ENCODE peak calls at places on chromosomes 12 and 14, in four cellular contexts. One of them, this sample, is unnamed. For H3K4me1, the result is how much of the 10 kb centered on the place peaks cover.

GRCh38 chr12:121668750-121669524 is 517 bp downstream of the MORN3 start:
- DNase-seq in pancreas: no peak
- DNase-seq in spleen: peak
- DNase-seq in mucosa of descending colon: no peak
- DNase-seq in this sample: no peak

GRCh38 chr12:93829073-93829472 is 151.9 kb downstream of the CRADD start:
- DNase-seq in pancreas: no peak
- DNase-seq in spleen: no peak
- DNase-seq in mucosa of descending colon: no peak
- DNase-seq in this sample: no peak

GRCh38 chr14:22781606-22782000 is 15.1 kb downstream of the OXA1L start:
- DNase-seq in pancreas: no peak
- DNase-seq in spleen: no peak
- DNase-seq in mucosa of descending colon: no peak
- DNase-seq in this sample: no peak

GRCh38 chr14:100615736-100616695 is 28.8 kb upstream of the BEGAIN start:
- DNase-seq in pancreas: peak
- DNase-seq in spleen: peak
- DNase-seq in mucosa of descending colon: peak
- DNase-seq in this sample: no peak

GRCh38 chr12:94621662-94622359 is 28.5 kb downstream of the TMCC3 start:
- DNase-seq in pancreas: no peak
- DNase-seq in spleen: no peak
- DNase-seq in mucosa of descending colon: no peak
- DNase-seq in this sample: no peak

GRCh38 chr12:65926119-65927004 is 102.1 kb downstream of the HMGA2 start:
- DNase-seq in pancreas: no peak
- DNase-seq in spleen: no peak
- DNase-seq in mucosa of descending colon: no peak
- DNase-seq in this sample: no peak

GRCh38 chr14:103385994-103386491 is 828 bp downstream of the MARK3 start:
- DNase-seq in pancreas: peak
- DNase-seq in spleen: peak
- DNase-seq in mucosa of descending colon: peak
- DNase-seq in this sample: peak

GRCh38 chr12:23950775-23951391 is 1.4 kb upstream of the SOX5 start:
- DNase-seq in pancreas: no peak
- DNase-seq in spleen: no peak
- DNase-seq in mucosa of descending colon: no peak
- DNase-seq in this sample: no peak

GRCh38 chr12:101654442-101654841 is 43.0 kb upstream of the CHPT1 start:
- DNase-seq in pancreas: no peak
- DNase-seq in spleen: no peak
- DNase-seq in mucosa of descending colon: no peak
- DNase-seq in this sample: no peak

GRCh38 chr12:2794261-2794735 is 472 bp upstream of the FKBP4 start:
- DNase-seq in pancreas: peak
- DNase-seq in spleen: peak
- DNase-seq in mucosa of descending colon: no peak
- DNase-seq in this sample: peak

GRCh38 chr14:49767473-49768300 is at the start of gene KLHDC2:
- DNase-seq in pancreas: peak
- DNase-seq in spleen: peak
- DNase-seq in mucosa of descending colon: peak
- DNase-seq in this sample: peak

GRCh38 chr12:116958402-116959197 is 47.9 kb downstream of the FBXW8 start:
- DNase-seq in pancreas: no peak
- DNase-seq in spleen: no peak
- DNase-seq in mucosa of descending colon: no peak
- DNase-seq in this sample: no peak

GRCh38 chr14:95493976-95494375 is 22.5 kb downstream of the SYNE3 start:
- DNase-seq in pancreas: no peak
- DNase-seq in spleen: no peak
- DNase-seq in mucosa of descending colon: no peak
- DNase-seq in this sample: no peak
- H3K4me1 ChIP-seq in pancreas: under half
- H3K4me1 ChIP-seq in spleen: half or more
- H3K4me1 ChIP-seq in mucosa of descending colon: half or more
- H3K4me1 ChIP-seq in this sample: half or more

GRCh38 chr14:105181542-105182295 is 607 bp upstream of the NUDT14 start:
- DNase-seq in pancreas: no peak
- DNase-seq in spleen: no peak
- DNase-seq in mucosa of descending colon: no peak
- DNase-seq in this sample: no peak

GRCh38 chr14:105178868-105179140 is 2.3 kb downstream of the NUDT14 start:
- DNase-seq in pancreas: no peak
- DNase-seq in spleen: no peak
- DNase-seq in mucosa of descending colon: no peak
- DNase-seq in this sample: no peak

GRCh38 chr14:105179191-105179590 is 1.9 kb downstream of the NUDT14 start:
- DNase-seq in pancreas: no peak
- DNase-seq in spleen: no peak
- DNase-seq in mucosa of descending colon: no peak
- DNase-seq in this sample: no peak

GRCh38 chr14:105182296-105183020 is 1.3 kb upstream of the NUDT14 start:
- DNase-seq in pancreas: no peak
- DNase-seq in spleen: no peak
- DNase-seq in mucosa of descending colon: no peak
- DNase-seq in this sample: no peak

DNA sequence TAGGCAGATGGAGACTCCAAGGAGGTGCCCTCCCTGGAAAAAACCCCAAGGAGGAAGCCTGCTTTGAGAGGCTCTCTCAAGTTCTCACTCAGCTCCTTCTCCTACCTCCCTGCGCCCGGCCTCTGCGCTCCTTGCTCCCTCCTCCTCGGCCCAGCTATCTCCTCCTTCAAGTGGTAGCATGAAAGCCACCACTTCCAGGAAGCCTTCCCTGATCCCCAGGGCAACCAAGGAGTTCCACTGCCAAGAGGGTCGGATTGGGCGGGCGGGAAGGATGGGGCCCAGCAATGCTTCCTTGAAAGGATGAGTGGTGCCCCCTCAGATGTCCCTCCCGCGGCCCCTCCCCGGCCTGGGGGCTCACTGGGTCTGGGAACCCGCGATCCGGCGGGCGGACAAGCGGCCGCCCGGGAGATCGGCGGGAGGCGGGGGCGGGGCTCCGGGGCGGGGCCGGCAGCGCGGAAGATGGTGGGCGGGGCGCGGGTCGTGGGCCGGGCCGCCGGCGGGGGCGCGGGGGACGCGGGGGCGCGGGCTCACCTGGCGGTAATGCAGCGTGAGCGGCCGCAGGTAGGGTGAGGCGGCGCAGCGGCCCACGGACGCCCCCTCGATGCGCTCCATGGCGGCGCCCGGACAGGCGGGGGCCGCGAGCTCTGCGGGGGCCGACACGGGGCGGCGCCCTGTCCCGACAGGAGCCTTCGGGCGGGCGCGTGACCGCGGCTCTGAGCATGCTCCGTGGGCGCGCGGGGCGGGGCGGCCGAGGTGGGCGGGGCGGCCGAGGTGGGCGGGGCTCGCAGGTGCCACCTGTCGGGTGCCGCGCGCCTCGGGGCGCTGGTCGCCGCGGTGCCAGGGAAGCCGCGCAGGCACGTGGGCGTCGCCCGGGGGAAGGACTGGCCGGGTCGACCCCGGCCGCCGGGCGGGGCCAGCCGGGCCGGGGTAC is at the start of gene NUDT14:
- DNase-seq in pancreas: peak
- DNase-seq in spleen: peak
- DNase-seq in mucosa of descending colon: peak
- DNase-seq in this sample: peak
- H3K4me3 ChIP-seq in pancreas: peak
- H3K4me3 ChIP-seq in spleen: peak
- H3K4me3 ChIP-seq in mucosa of descending colon: peak
- H3K4me3 ChIP-seq in this sample: peak

GRCh38 chr12:124377981-124378509 is 83.2 kb downstream of the RFLNA start:
- DNase-seq in pancreas: no peak
- DNase-seq in spleen: no peak
- DNase-seq in mucosa of descending colon: no peak
- DNase-seq in this sample: no peak

GRCh38 chr12:124380793-124381453 is 86.0 kb downstream of the RFLNA start:
- DNase-seq in pancreas: no peak
- DNase-seq in spleen: no peak
- DNase-seq in mucosa of descending colon: no peak
- DNase-seq in this sample: no peak

GRCh38 chr12:124381454-124382207 is 86.7 kb downstream of the RFLNA start:
- DNase-seq in pancreas: peak
- DNase-seq in spleen: peak
- DNase-seq in mucosa of descending colon: peak
- DNase-seq in this sample: peak

GRCh38 chr12:124379379-124379937 is 84.6 kb downstream of the RFLNA start:
- DNase-seq in pancreas: no peak
- DNase-seq in spleen: no peak
- DNase-seq in mucosa of descending colon: no peak
- DNase-seq in this sample: no peak

DNA sequence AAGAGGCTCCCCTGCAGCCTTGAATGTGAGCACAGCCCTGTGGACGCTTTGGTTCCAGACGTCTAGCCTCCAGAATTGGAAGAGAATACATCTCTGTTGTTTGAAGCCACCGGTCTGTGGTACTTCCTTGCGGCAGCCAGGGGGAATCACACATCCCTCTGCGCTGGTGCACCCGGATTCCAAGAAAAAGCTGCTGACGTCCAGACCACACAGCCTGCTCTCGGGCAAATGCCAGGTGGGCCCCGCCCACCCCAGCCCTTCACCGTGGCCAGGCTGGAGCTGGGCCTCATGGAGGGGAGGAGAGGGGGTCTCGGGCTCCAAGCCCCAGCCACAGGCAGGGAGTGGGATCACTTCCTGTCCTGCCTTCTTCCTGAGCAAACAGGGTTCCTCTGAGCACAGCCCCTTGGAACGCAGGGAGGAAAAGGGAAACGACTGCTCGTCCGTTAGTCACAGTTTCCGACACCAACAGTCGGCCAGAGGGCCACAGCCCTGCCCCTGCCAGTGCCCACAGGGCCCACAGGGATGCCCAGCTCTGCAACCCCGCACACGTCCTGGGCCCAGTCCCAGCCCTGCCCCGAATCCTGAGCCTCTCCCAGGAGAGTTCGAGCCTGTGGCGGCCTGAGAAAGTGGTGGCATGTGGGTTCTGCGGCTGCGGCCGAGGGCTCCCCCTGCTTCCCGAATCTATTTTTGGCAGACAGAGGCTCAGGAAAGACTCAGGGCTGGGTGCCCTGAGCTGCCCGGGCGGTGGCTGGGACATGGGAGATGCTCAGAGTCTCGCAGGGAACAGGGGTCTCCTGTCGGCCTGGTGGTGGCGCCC is 85.3 kb downstream of the RFLNA start:
- DNase-seq in pancreas: no peak
- DNase-seq in spleen: peak
- DNase-seq in mucosa of descending colon: no peak
- DNase-seq in this sample: peak
- TF ChIP-seq CTCF in pancreas: no peak
- TF ChIP-seq CTCF in spleen: peak
- TF ChIP-seq CTCF in mucosa of descending colon: no peak
- TF ChIP-seq CTCF in this sample: peak

GRCh38 chr14:62079035-62079434 is 316.8 kb downstream of the SNAPC1 start:
- DNase-seq in pancreas: no peak
- DNase-seq in spleen: no peak
- DNase-seq in mucosa of descending colon: no peak
- DNase-seq in this sample: no peak
- H3K4me1 ChIP-seq in pancreas: under half
- H3K4me1 ChIP-seq in spleen: under half
- H3K4me1 ChIP-seq in mucosa of descending colon: under half
- H3K4me1 ChIP-seq in this sample: under half

GRCh38 chr12:32736445-32736844 is 19.3 kb downstream of the YARS2 start:
- DNase-seq in pancreas: no peak
- DNase-seq in spleen: no peak
- DNase-seq in mucosa of descending colon: no peak
- DNase-seq in this sample: no peak

GRCh38 chr12:32739279-32739678 is 16.4 kb downstream of the YARS2 start:
- DNase-seq in pancreas: no peak
- DNase-seq in spleen: no peak
- DNase-seq in mucosa of descending colon: no peak
- DNase-seq in this sample: no peak

GRCh38 chr12:32743264-32743663 is 12.4 kb downstream of the YARS2 start:
- DNase-seq in pancreas: no peak
- DNase-seq in spleen: no peak
- DNase-seq in mucosa of descending colon: no peak
- DNase-seq in this sample: no peak

GRCh38 chr12:32737715-32738114 is 18.0 kb downstream of the YARS2 start:
- DNase-seq in pancreas: no peak
- DNase-seq in spleen: no peak
- DNase-seq in mucosa of descending colon: no peak
- DNase-seq in this sample: no peak

GRCh38 chr12:32742133-32742532 is 13.6 kb downstream of the YARS2 start:
- DNase-seq in pancreas: no peak
- DNase-seq in spleen: no peak
- DNase-seq in mucosa of descending colon: no peak
- DNase-seq in this sample: no peak
- H3K4me3 ChIP-seq in pancreas: no peak
- H3K4me3 ChIP-seq in spleen: no peak
- H3K4me3 ChIP-seq in mucosa of descending colon: no peak
- H3K4me3 ChIP-seq in this sample: no peak

GRCh38 chr14:77190977-77191376 is 9.4 kb downstream of the TMEM63C start:
- DNase-seq in pancreas: no peak
- DNase-seq in spleen: no peak
- DNase-seq in mucosa of descending colon: no peak
- DNase-seq in this sample: no peak
- TF ChIP-seq CTCF in pancreas: no peak
- TF ChIP-seq CTCF in spleen: no peak
- TF ChIP-seq CTCF in mucosa of descending colon: no peak
- TF ChIP-seq CTCF in this sample: no peak

GRCh38 chr12:130413909-130414308 is 76.2 kb downstream of the PIWIL1 start:
- DNase-seq in pancreas: no peak
- DNase-seq in spleen: peak
- DNase-seq in mucosa of descending colon: no peak
- DNase-seq in this sample: no peak
- H3K4me1 ChIP-seq in pancreas: under half
- H3K4me1 ChIP-seq in spleen: under half
- H3K4me1 ChIP-seq in mucosa of descending colon: under half
- H3K4me1 ChIP-seq in this sample: under half